ENCODE peak calls at places on chromosomes 7 and 10, in six cellular contexts. C, M, K, V, T and U are unnamed samples.

GRCh38 chr10:35328404-35329037 is 7.8 kb upstream of the CCNY start:
- DNase-seq in V (no peak), K (no peak), C (no peak), T (peak), M (peak), U (no peak)

GRCh38 chr7:79282882-79283602 is 170.4 kb downstream of the MAGI2 start:
- DNase-seq in V (no peak), C (no peak), M (peak), T (peak), K (no peak), U (no peak)

GRCh38 chr10:44032216-44032615 is 352.7 kb downstream of the CXCL12 start:
- DNase-seq in M (peak), V (no peak), T (no peak), K (no peak), C (no peak), U (no peak)

GRCh38 chr7:288671-289101 is 1.3 kb upstream of the FOXL3 start:
- DNase-seq in M (no peak), V (no peak), C (no peak), K (no peak), T (no peak), U (no peak)

GRCh38 chr10:119750391-119751230 is 24.8 kb downstream of the INPP5F start:
- DNase-seq in T (peak), V (peak), C (peak), K (peak), M (peak), U (peak)

GRCh38 chr7:621572-622285 is 102.1 kb upstream of the PDGFA start:
- DNase-seq in M (no peak), C (no peak), T (no peak), V (no peak), K (no peak), U (no peak)

GRCh38 chr10:74290703-74291102 is 139.7 kb downstream of the ADK start:
- DNase-seq in M (peak), T (no peak), V (no peak), C (no peak), K (no peak), U (no peak)

GRCh38 chr7:97003262-97004236 is 1.8 kb upstream of the DLX6 start:
- DNase-seq in V (no peak), K (no peak), T (no peak), C (no peak), M (no peak), U (no peak)

GRCh38 chr10:79390551-79391229 is 43.4 kb downstream of the PPIF start:
- DNase-seq in M (no peak), T (no peak), V (no peak), C (no peak), K (no peak), U (no peak)

GRCh38 chr7:147564771-147565476 is 1025.6 kb upstream of the C7orf33 start:
- DNase-seq in K (no peak), M (no peak), C (no peak), V (no peak), T (no peak), U (no peak)

GRCh38 chr7:111089822-111090426 is 1.0 kb upstream of the LRRN3 start:
- DNase-seq in M (peak), K (peak), V (no peak), C (no peak), T (no peak), U (no peak)

GRCh38 chr10:25113231-25114035 is 61.4 kb upstream of the GPR158 start:
- DNase-seq in M (peak), T (peak), V (no peak), C (no peak), K (peak), U (no peak)

GRCh38 chr7:135925205-135925604 is 52.0 kb downstream of the MTPN start:
- DNase-seq in K (no peak), T (no peak), M (no peak), C (no peak), V (no peak), U (no peak)

GRCh38 chr7:116392806-116393205 is 106.7 kb upstream of the CAV2 start:
- DNase-seq in M (no peak), T (no peak), C (no peak), V (no peak), K (no peak), U (no peak)

GRCh38 chr7:112630565-112630964 is 149.8 kb downstream of the LSMEM1 start:
- DNase-seq in M (peak), V (no peak), C (no peak), K (no peak), T (peak), U (no peak)

GRCh38 chr7:80466638-80467037 is 45.2 kb downstream of the GNAT3 start:
- DNase-seq in V (no peak), T (no peak), C (no peak), K (no peak), M (no peak), U (no peak)

GRCh38 chr10:124827474-124827873 is 25.9 kb downstream of the ABRAXAS2 start:
- DNase-seq in T (no peak), C (no peak), M (peak), V (no peak), K (no peak), U (no peak)

GRCh38 chr10:94218496-94219183 is 144.1 kb downstream of the NOC3L start:
- DNase-seq in K (no peak), V (no peak), C (no peak), M (peak), T (no peak), U (no peak)

GRCh38 chr10:90589825-90590224 is 268.0 kb downstream of the HTR7 start:
- DNase-seq in V (no peak), K (no peak), T (no peak), M (no peak), C (no peak), U (no peak)

GRCh38 chr10:42975558-42976352 is 101.1 kb upstream of the RET start:
- DNase-seq in M (no peak), V (peak), C (peak), K (no peak), T (no peak), U (no peak)

GRCh38 chr7:55951637-55952351 is at the start of gene MRPS17:
- DNase-seq in V (peak), K (peak), C (peak), T (peak), M (peak), U (peak)

GRCh38 chr10:5904227-5904626 is 14.2 kb downstream of the FBH1 start:
- DNase-seq in V (no peak), M (no peak), K (no peak), T (no peak), C (no peak), U (no peak)

GRCh38 chr7:27185013-27185707 is at the start of gene HOXA11:
- DNase-seq in V (no peak), M (peak), T (no peak), C (no peak), K (no peak), U (no peak)

GRCh38 chr7:149625339-149625946 is 127.8 kb upstream of the ZNF746 start:
- DNase-seq in T (no peak), V (peak), K (no peak), C (peak), M (peak), U (peak)

GRCh38 chr7:101411477-101411954 is 48.8 kb downstream of the COL26A1 start:
- DNase-seq in V (no peak), M (peak), T (no peak), K (no peak), C (no peak), U (no peak)

GRCh38 chr7:19747740-19748339 is 25.6 kb downstream of the TMEM196 start:
- DNase-seq in M (peak), K (peak), C (no peak), T (no peak), V (no peak), U (no peak)

GRCh38 chr10:115932099-115932498 is 340.9 kb downstream of the GFRA1 start:
- DNase-seq in T (no peak), V (no peak), M (no peak), C (no peak), K (no peak), U (no peak)

GRCh38 chr10:112004075-112004474 is 179.5 kb downstream of the GPAM start:
- DNase-seq in K (no peak), M (no peak), T (no peak), V (no peak), C (no peak), U (no peak)